ENCODE peak calls at places on chromosomes 7 and 10, in nine cellular contexts. F is RWPE1, J is psoas muscle, S is heart right ventricle, Z is HL-60, W is brain microvascular endothelial cell, A is SJSA1, P is right cardiac atrium, U is aorta. D is an unnamed sample.

GRCh38 chr10:45063605-45064231 is 63.0 kb downstream of the ZNF22 start:
- DNase-seq in U (no peak), J (no peak), F (no peak), W (no peak), P (no peak), A (no peak), Z (no peak), S (no peak), D (no peak)

GRCh38 chr10:27601937-27602538 is 97.9 kb downstream of the RAB18 start:
- DNase-seq in J (no peak), P (no peak), F (no peak), W (no peak), Z (no peak), S (no peak), U (no peak), A (no peak), D (no peak)

GRCh38 chr10:133202778-133203651 is 27.0 kb upstream of the UTF1 start:
- DNase-seq in S (peak), P (peak), U (no peak), J (no peak), W (no peak), A (no peak), F (no peak), Z (no peak), D (no peak)

GRCh38 chr7:65250697-65251395 is 122.8 kb upstream of the ZNF92 start:
- DNase-seq in Z (no peak), U (no peak), A (peak), S (no peak), F (no peak), P (no peak), J (no peak), W (no peak), D (no peak)

GRCh38 chr7:37665352-37666022 is 18.1 kb upstream of the GPR141 start:
- DNase-seq in A (no peak), F (no peak), J (no peak), P (no peak), S (no peak), U (no peak), W (no peak), Z (no peak), D (no peak)

GRCh38 chr7:83693281-83693680 is 44.3 kb upstream of the SEMA3E start:
- DNase-seq in F (no peak), Z (no peak), P (no peak), U (no peak), A (no peak), S (no peak), W (no peak), J (no peak), D (no peak)

GRCh38 chr7:100465299-100465698 is 1.2 kb upstream of the SPACDR start:
- DNase-seq in P (peak), Z (no peak), A (no peak), J (no peak), W (no peak), F (no peak), S (no peak), U (no peak), D (no peak)

GRCh38 chr7:12162420-12163113 is 48.5 kb upstream of the TMEM106B start:
- DNase-seq in Z (no peak), P (no peak), S (no peak), A (no peak), U (no peak), J (no peak), F (peak), W (peak), D (no peak)

GRCh38 chr7:69517985-69518731 is 80.1 kb upstream of the AUTS2 start:
- DNase-seq in Z (no peak), A (no peak), J (peak), S (no peak), W (no peak), P (no peak), U (no peak), F (no peak), D (peak)

GRCh38 chr10:10925667-10926066 is 92.0 kb upstream of the CELF2 start:
- DNase-seq in Z (no peak), A (no peak), W (no peak), S (no peak), F (no peak), P (no peak), U (no peak), J (no peak), D (no peak)

GRCh38 chr10:123967626-123968243 is 76.1 kb upstream of the CPXM2 start:
- DNase-seq in Z (peak), A (no peak), F (peak), U (peak), W (peak), P (peak), S (peak), J (peak), D (peak)

GRCh38 chr10:123974406-123974805 is 82.8 kb upstream of the CPXM2 start:
- DNase-seq in S (no peak), J (no peak), F (peak), P (no peak), Z (no peak), U (no peak), A (peak), W (peak), D (no peak)

GRCh38 chr10:123970207-123970926 is 78.8 kb upstream of the CPXM2 start:
- DNase-seq in U (no peak), W (no peak), Z (no peak), F (no peak), A (no peak), S (no peak), J (no peak), P (no peak), D (no peak)

GRCh38 chr10:123970927-123971286 is 79.3 kb upstream of the CPXM2 start:
- DNase-seq in J (no peak), W (no peak), Z (no peak), P (no peak), A (peak), U (no peak), S (no peak), F (no peak), D (no peak)

GRCh38 chr10:123972481-123973401 is 81.1 kb upstream of the CPXM2 start:
- DNase-seq in S (no peak), P (no peak), U (no peak), J (no peak), W (no peak), F (no peak), A (no peak), Z (no peak), D (no peak)
- H3K27ac ChIP-seq in S (no peak), P (no peak), U (no peak), J (no peak), W (no peak), F (no peak), A (no peak), Z (no peak), D (no peak)

GRCh38 chr10:69209787-69210480 is 10.2 kb upstream of the HKDC1 start:
- DNase-seq in J (no peak), A (no peak), S (no peak), Z (no peak), W (no peak), P (no peak), F (no peak), U (no peak), D (no peak)
- H3K27ac ChIP-seq in J (no peak), A (no peak), S (no peak), Z (no peak), W (no peak), P (no peak), F (no peak), U (no peak), D (no peak)

DNA sequence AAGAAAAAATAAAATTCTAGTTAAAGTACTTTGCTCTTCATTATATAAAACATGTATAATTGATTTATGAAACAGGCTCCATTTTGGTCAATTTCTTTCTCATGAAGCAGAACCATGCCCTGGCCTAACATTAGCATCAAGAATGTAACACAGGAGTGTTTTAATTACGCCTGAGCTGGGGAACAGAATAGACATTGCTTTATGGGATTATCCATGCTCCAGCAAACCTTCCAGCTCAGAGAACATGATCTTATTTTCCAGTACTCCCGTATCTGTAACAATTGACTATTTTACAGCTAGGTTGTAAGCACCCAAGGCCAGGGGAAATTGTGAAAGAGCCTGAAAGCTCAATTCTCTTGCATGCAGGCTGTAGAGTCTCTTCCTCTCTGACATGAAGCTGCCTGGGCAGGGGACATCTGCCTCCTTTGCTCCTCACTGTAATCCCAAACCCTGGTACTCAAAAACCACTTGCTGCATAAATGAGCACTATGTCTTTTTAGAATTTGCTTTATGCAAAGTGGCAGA is 30.8 kb upstream of the CRYGN start:
- DNase-seq in A (no peak), W (no peak), U (no peak), Z (no peak), F (no peak), J (no peak), S (no peak), P (no peak), D (no peak)
- H3K27ac ChIP-seq in A (no peak), W (no peak), U (no peak), Z (peak), F (no peak), J (peak), S (no peak), P (no peak), D (no peak)

DNA sequence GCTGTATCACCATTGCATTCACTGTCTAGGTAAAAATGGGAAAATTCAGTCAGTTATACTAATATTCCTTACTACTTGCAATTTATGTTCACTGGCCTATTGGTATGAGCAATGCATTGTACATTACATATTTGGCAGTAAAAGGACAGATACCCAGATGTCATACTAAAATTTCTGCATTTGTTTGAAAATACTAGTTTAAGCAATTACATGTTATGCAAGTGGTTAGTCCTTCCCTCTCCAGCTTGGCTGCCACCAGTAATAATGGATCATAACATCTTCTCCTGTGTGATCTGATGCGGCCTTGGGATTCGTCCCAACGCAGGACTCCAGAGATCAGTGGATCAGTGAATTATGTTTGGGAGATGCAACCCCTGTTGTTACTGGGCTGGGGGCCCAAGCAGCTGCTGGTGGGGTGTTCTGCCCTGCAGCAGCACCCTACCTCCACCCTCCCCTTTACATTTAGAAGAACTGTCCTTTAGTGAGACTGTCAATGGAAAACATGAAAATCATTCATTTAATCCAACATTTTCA is 11.2 kb upstream of the PDK4 start:
- DNase-seq in W (no peak), F (no peak), Z (no peak), J (peak), S (peak), P (peak), U (peak), A (no peak), D (no peak)
- H3K27ac ChIP-seq in W (no peak), F (no peak), Z (peak), J (peak), S (peak), P (peak), U (no peak), A (no peak), D (peak)

GRCh38 chr7:105680505-105681187 is 99.4 kb upstream of the EFCAB10 start:
- DNase-seq in J (peak), F (no peak), P (peak), Z (no peak), S (peak), W (no peak), U (no peak), A (no peak), D (no peak)
- H3K27ac ChIP-seq in J (no peak), F (no peak), P (no peak), Z (no peak), S (peak), W (no peak), U (no peak), A (no peak), D (peak)

DNA sequence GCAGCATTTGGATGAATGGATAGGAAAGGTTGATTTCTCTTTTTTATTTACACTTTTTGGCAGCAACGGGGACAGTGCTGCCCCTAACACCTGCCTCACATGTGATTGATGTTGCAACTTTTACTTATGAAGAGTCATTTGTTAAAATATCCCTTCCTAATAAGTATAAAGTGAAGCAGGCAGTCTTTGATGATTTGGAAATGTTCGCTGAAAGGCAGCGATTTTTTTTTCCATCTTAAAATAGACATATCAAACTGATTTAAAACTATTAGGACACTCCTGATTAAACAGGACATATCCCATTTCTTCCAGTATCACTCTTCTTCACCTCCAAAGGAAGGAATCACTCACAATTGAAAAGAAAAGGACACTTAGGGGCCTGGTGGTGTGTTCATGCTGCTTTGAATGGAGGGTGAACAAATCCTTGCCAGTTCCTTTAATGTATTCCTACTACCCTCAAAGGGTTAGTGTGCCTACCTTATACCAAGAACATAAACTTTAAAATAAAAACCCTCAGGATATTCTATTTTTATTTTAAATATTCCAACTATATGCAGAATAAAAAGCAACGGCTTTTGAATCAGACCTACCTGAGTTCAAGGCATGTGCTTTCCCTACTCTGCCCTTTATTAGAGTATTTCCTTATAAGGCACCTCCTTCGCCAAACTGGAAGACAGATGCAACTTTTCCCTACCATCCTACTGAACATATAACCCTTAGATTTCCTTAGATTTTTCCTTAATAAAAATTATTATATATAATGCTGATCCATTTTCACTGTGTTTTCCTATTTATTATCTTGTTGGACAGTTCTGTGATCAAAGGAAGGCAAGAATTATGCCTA is 1.1 kb downstream of the ADK start:
- DNase-seq in P (no peak), W (no peak), U (no peak), F (no peak), J (no peak), S (no peak), A (no peak), Z (no peak), D (no peak)
- H3K27ac ChIP-seq in P (peak), W (peak), U (no peak), F (peak), J (peak), S (peak), A (no peak), Z (peak), D (peak)

GRCh38 chr10:121942749-121943148 is 14.9 kb upstream of the ATE1 start:
- DNase-seq in Z (peak), J (no peak), F (peak), P (no peak), A (no peak), U (no peak), S (no peak), W (peak), D (no peak)
- H3K27ac ChIP-seq in Z (peak), J (no peak), F (no peak), P (no peak), A (no peak), U (no peak), S (no peak), W (peak), D (no peak)

GRCh38 chr10:71728218-71728737 is 8.7 kb upstream of the C10orf105 start:
- DNase-seq in J (no peak), A (no peak), W (no peak), Z (no peak), S (no peak), F (no peak), P (peak), U (no peak), D (no peak)
- H3K27ac ChIP-seq in J (peak), A (no peak), W (no peak), Z (peak), S (peak), F (peak), P (peak), U (no peak), D (peak)

D was measured in caudate nucleus.